ENCODE peak calls at places on chromosomes 1 and 21, in ten cellular contexts. K, Z, L, Y, I, Q, O, W, N and P are unnamed samples.
A peak's percentile ranks its signal among the peaks of the same experiment; 100 is the strongest.

GRCh38 chr1:85550784-85551516 is 29.6 kb upstream of the CCN1 start:
- DNase-seq in K (no peak), Z (no peak), L (no peak), Y (no peak), I (peak; percentile 84), Q (no peak), O (peak; percentile 86), W (peak; percentile 99), N (peak; percentile 42), P (no peak)

GRCh38 chr1:1058921-1059493 is 15.1 kb downstream of the RNF223 start:
- DNase-seq in K (no peak), Z (no peak), L (no peak), Y (no peak), I (no peak), Q (no peak), O (no peak), W (no peak), N (peak; percentile 60), P (no peak)

GRCh38 chr1:69915347-69915746 is 290.0 kb downstream of the LRRC40 start:
- DNase-seq in K (no peak), Z (no peak), L (no peak), Y (no peak), I (peak; percentile 6), Q (no peak), O (peak; percentile 19), W (no peak), N (no peak), P (no peak)

GRCh38 chr1:237249120-237249519 is 207.1 kb downstream of the RYR2 start:
- DNase-seq in K (no peak), Z (no peak), L (no peak), Y (no peak), I (no peak), Q (no peak), O (no peak), W (no peak), N (no peak), P (no peak)

GRCh38 chr21:37469441-37469840 is 102.9 kb downstream of the DYRK1A start:
- DNase-seq in K (no peak), Z (no peak), L (no peak), Y (no peak), I (no peak), Q (no peak), O (no peak), W (no peak), N (no peak), P (no peak)

GRCh38 chr1:146021622-146022402 is at the start of gene HJV:
- DNase-seq in K (no peak), Z (no peak), L (no peak), Y (no peak), I (no peak), Q (no peak), O (no peak), W (no peak), N (no peak), P (peak; percentile 44)

GRCh38 chr1:183030053-183030452 is 6.8 kb downstream of the LAMC1 start:
- DNase-seq in K (no peak), Z (no peak), L (no peak), Y (no peak), I (no peak), Q (no peak), O (no peak), W (peak; percentile 73), N (peak; percentile 48), P (no peak)

GRCh38 chr21:30638686-30639085 is 3.7 kb downstream of the KRTAP20-2 start:
- DNase-seq in K (no peak), Z (no peak), L (no peak), Y (no peak), I (no peak), Q (no peak), O (no peak), W (no peak), N (no peak), P (no peak)

GRCh38 chr1:2525896-2526823 is at the start of gene PANK4:
- DNase-seq in K (peak; percentile 80), Z (peak; percentile 94), L (peak; percentile 98), Y (peak; percentile 92), I (peak; percentile 85), Q (peak; percentile 95), O (peak; percentile 93), W (peak; percentile 80), N (peak; percentile 98), P (peak; percentile 94)

GRCh38 chr1:169484683-169485426 is 889 bp downstream of the SLC19A2 start:
- DNase-seq in K (peak; percentile 38), Z (peak; percentile 73), L (no peak), Y (no peak), I (peak; percentile 69), Q (peak; percentile 63), O (peak; percentile 82), W (peak; percentile 53), N (peak; percentile 85), P (peak; percentile 67)
- TF ChIP-seq CTCF in K (no peak), Z (no peak), L (no peak), Y (no peak), I (no peak), Q (no peak), O (no peak), W (no peak), N (no peak), P (no peak)

DNA sequence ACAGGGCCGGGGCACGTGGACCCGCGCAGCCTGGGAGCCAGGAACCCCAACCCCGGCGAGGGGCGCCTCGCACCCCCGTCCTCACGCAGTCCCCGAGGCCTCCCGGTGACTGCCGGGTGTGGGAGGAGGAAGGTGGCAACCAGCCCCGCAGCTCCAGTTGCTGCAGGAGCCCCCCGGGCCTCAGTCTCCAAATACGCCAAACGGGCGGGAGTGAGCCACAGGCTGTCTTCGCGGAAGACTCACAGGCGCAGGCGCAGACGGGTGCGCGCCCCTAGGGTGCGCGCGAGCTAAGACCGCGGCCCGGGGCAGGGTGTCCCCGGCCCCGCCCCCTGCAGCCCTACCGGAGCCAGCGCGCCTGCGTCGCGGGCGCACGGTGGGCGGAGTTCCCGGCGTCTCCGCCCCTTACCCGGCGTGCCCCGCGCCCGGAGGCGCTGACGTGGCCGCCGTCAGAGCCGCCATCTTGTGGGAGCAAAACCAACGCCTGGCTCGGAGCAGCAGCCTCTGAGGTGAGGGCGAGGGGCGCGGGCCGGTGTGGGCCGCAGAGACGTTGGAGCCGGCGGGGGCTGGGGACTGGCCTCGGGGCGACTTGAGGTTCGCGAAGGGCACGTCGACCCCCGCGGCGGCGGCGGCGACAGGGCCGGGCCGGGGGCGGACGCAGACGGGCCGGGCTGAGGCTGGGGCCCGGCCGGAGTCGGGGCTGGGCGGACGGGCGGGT is at the start of gene ARF1:
- DNase-seq in K (peak; percentile 94), Z (peak; percentile 86), L (peak; percentile 98), Y (peak; percentile 94), I (peak; percentile 65), Q (peak; percentile 93), O (peak; percentile 92), W (peak; percentile 70), N (peak; percentile 99), P (peak; percentile 95)
- H3K4me1 ChIP-seq in K (peaks cover 38% of the 10 kb centered on the region), Z (no peaks in the 10 kb centered on the region), L (peaks cover 42% of the 10 kb centered on the region), Y (peaks cover 6% of the 10 kb centered on the region), I (peaks cover 41% of the 10 kb centered on the region), Q (peaks cover 48% of the 10 kb centered on the region), O (peaks cover 19% of the 10 kb centered on the region), W (peaks cover 39% of the 10 kb centered on the region), N (peaks cover 37% of the 10 kb centered on the region), P (peaks cover 48% of the 10 kb centered on the region)

GRCh38 chr1:31183126-31183525 is 56.6 kb downstream of the NKAIN1 start:
- DNase-seq in K (no peak), Z (no peak), L (no peak), Y (no peak), I (no peak), Q (no peak), O (no peak), W (no peak), N (no peak), P (no peak)

GRCh38 chr1:31181515-31182343 is 58.0 kb downstream of the NKAIN1 start:
- DNase-seq in K (peak; percentile 46), Z (peak; percentile 23), L (peak; percentile 88), Y (peak; percentile 82), I (no peak), Q (peak; percentile 36), O (no peak), W (no peak), N (peak; percentile 70), P (peak; percentile 77)

GRCh38 chr1:31183927-31184554 is 55.6 kb downstream of the NKAIN1 start:
- DNase-seq in K (peak; percentile 43), Z (no peak), L (no peak), Y (peak; percentile 75), I (no peak), Q (peak; percentile 36), O (peak; percentile 33), W (no peak), N (peak; percentile 72), P (no peak)

GRCh38 chr1:31180338-31180737 is 59.3 kb downstream of the NKAIN1 start:
- DNase-seq in K (no peak), Z (no peak), L (no peak), Y (no peak), I (no peak), Q (no peak), O (no peak), W (no peak), N (no peak), P (no peak)

DNA sequence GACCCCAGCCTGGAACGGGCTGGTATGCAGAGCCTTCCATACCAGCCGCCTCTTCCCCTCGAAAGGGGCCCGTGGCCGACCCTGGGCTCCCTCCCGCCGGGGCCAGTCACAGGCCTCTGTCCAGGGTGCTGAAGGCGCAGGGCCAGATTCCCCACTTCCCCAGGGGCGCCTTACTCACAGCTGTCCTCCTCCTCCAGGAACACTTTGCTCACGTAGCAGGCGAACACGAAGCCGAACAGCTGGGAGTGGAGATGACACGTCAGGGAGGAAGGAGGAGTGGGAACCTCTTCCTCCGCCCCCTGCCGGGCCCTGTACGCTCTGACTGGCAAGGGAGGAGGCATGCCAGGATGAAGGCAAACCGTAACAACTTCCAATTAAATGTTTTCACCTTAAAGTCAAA is 57.3 kb downstream of the NKAIN1 start:
- DNase-seq in K (peak; percentile 42), Z (peak; percentile 67), L (peak; percentile 82), Y (peak; percentile 87), I (peak; percentile 87), Q (peak; percentile 56), O (peak; percentile 97), W (peak; percentile 73), N (peak; percentile 95), P (peak; percentile 87)
- TF ChIP-seq CTCF in K (peak; percentile 13), Z (no peak), L (no peak), Y (no peak), I (peak; percentile 13), Q (no peak), O (peak; percentile 50), W (peak; percentile 52), N (peak; percentile 45), P (peak; percentile 28)

GRCh38 chr1:15682886-15683410 is 1.2 kb upstream of the PLEKHM2 start:
- DNase-seq in K (no peak), Z (no peak), L (no peak), Y (no peak), I (no peak), Q (no peak), O (no peak), W (no peak), N (no peak), P (no peak)

GRCh38 chr1:15685820-15686219 is 1.7 kb downstream of the PLEKHM2 start:
- DNase-seq in K (no peak), Z (no peak), L (no peak), Y (no peak), I (no peak), Q (no peak), O (no peak), W (no peak), N (no peak), P (no peak)

GRCh38 chr1:15683411-15684039 is 595 bp upstream of the PLEKHM2 start:
- DNase-seq in K (no peak), Z (no peak), L (no peak), Y (no peak), I (no peak), Q (no peak), O (no peak), W (no peak), N (no peak), P (peak; percentile 23)

GRCh38 chr1:15684468-15685283 is 556 bp downstream of the PLEKHM2 start:
- DNase-seq in K (peak; percentile 60), Z (peak; percentile 51), L (peak; percentile 87), Y (peak; percentile 38), I (no peak), Q (peak; percentile 51), O (no peak), W (no peak), N (peak; percentile 50), P (peak; percentile 80)

GRCh38 chr1:15684042-15684461 is at the start of gene PLEKHM2:
- DNase-seq in K (peak; percentile 38), Z (peak; percentile 30), L (peak; percentile 92), Y (no peak), I (no peak), Q (peak; percentile 56), O (peak; percentile 35), W (no peak), N (peak; percentile 81), P (peak; percentile 65)
- H3K4me1 ChIP-seq in K (peaks cover 35% of the 10 kb centered on the region), Z (no peaks in the 10 kb centered on the region), L (no peaks in the 10 kb centered on the region), Y (peaks cover 3% of the 10 kb centered on the region), I (peaks cover 22% of the 10 kb centered on the region), Q (peaks cover 27% of the 10 kb centered on the region), O (peaks cover 19% of the 10 kb centered on the region), W (peaks cover 55% of the 10 kb centered on the region), N (peaks cover 14% of the 10 kb centered on the region), P (peaks cover 8% of the 10 kb centered on the region)